ENCODE peak calls at places on chromosomes 7 and 10, in four cellular contexts. One of them, this sample, is unnamed.

GRCh38 chr10:112771733-112772132 is 178.3 kb upstream of the TCF7L2 start:
- DNase-seq in Caki2: no peak
- DNase-seq in lung: no peak
- DNase-seq in non-pigmented ciliary epithelial cell: no peak
- DNase-seq in this sample: no peak

GRCh38 chr10:88991161-88991899 is 732 bp downstream of the FAS start:
- DNase-seq in Caki2: peak; percentile 70
- DNase-seq in non-pigmented ciliary epithelial cell: no peak
- DNase-seq in lung: peak; percentile 68
- DNase-seq in this sample: peak; percentile 71

GRCh38 chr10:62623223-62623622 is 181.3 kb upstream of the ADO start:
- DNase-seq in lung: no peak
- DNase-seq in non-pigmented ciliary epithelial cell: no peak
- DNase-seq in Caki2: no peak
- DNase-seq in this sample: no peak

GRCh38 chr10:70672993-70673928 is 955 bp downstream of the ADAMTS14 start:
- DNase-seq in non-pigmented ciliary epithelial cell: no peak
- DNase-seq in lung: no peak
- DNase-seq in Caki2: no peak
- DNase-seq in this sample: peak; percentile 66

GRCh38 chr7:33711231-33712019 is 193.9 kb upstream of the BMPER start:
- DNase-seq in Caki2: no peak
- DNase-seq in lung: no peak
- DNase-seq in non-pigmented ciliary epithelial cell: no peak
- DNase-seq in this sample: no peak

GRCh38 chr7:158543401-158543680 is 44.3 kb downstream of the PTPRN2 start:
- DNase-seq in non-pigmented ciliary epithelial cell: no peak
- DNase-seq in lung: no peak
- DNase-seq in Caki2: no peak
- DNase-seq in this sample: no peak

GRCh38 chr10:70479161-70479531 is 579 bp downstream of the PALD1 start:
- DNase-seq in Caki2: no peak
- DNase-seq in lung: no peak
- DNase-seq in non-pigmented ciliary epithelial cell: no peak
- DNase-seq in this sample: no peak

GRCh38 chr7:76296743-76297740 is 5.4 kb upstream of the HSPB1 start:
- DNase-seq in non-pigmented ciliary epithelial cell: peak; percentile 85
- DNase-seq in Caki2: peak; percentile 46
- DNase-seq in lung: peak; percentile 74
- DNase-seq in this sample: peak; percentile 90

GRCh38 chr10:96310359-96310669 is 6.1 kb downstream of the DNTT start:
- DNase-seq in lung: no peak
- DNase-seq in Caki2: no peak
- DNase-seq in non-pigmented ciliary epithelial cell: no peak
- DNase-seq in this sample: no peak

GRCh38 chr7:16753932-16754571 is 497 bp downstream of the TSPAN13 start:
- DNase-seq in lung: peak; percentile 52
- DNase-seq in Caki2: peak; percentile 55
- DNase-seq in non-pigmented ciliary epithelial cell: no peak
- DNase-seq in this sample: no peak

GRCh38 chr10:121880842-121881423 is 46.9 kb downstream of the ATE1 start:
- DNase-seq in Caki2: no peak
- DNase-seq in non-pigmented ciliary epithelial cell: no peak
- DNase-seq in lung: no peak
- DNase-seq in this sample: peak; percentile 43

GRCh38 chr10:17961551-17962422 is 10.1 kb downstream of the SLC39A12 start:
- DNase-seq in Caki2: no peak
- DNase-seq in lung: no peak
- DNase-seq in non-pigmented ciliary epithelial cell: no peak
- DNase-seq in this sample: peak; percentile 3

GRCh38 chr7:99005776-99006175 is 127.4 kb downstream of the TRRAP start:
- DNase-seq in Caki2: no peak
- DNase-seq in lung: no peak
- DNase-seq in non-pigmented ciliary epithelial cell: no peak
- DNase-seq in this sample: no peak

GRCh38 chr10:62043493-62043938 is 142.0 kb downstream of the ARID5B start:
- DNase-seq in Caki2: peak; percentile 79
- DNase-seq in non-pigmented ciliary epithelial cell: no peak
- DNase-seq in lung: no peak
- DNase-seq in this sample: peak; percentile 100

GRCh38 chr7:137891016-137891655 is 44.4 kb upstream of the DGKI start:
- DNase-seq in non-pigmented ciliary epithelial cell: no peak
- DNase-seq in lung: no peak
- DNase-seq in Caki2: no peak
- DNase-seq in this sample: no peak

GRCh38 chr10:59287587-59287986 is 74.8 kb downstream of the FAM13C start:
- DNase-seq in lung: no peak
- DNase-seq in Caki2: no peak
- DNase-seq in non-pigmented ciliary epithelial cell: no peak
- DNase-seq in this sample: no peak

GRCh38 chr10:79322616-79323566 is 24.4 kb upstream of the PPIF start:
- DNase-seq in Caki2: no peak
- DNase-seq in non-pigmented ciliary epithelial cell: no peak
- DNase-seq in lung: peak; percentile 59
- DNase-seq in this sample: peak; percentile 68

GRCh38 chr7:159116581-159117339 is 27.9 kb downstream of the VIPR2 start:
- DNase-seq in non-pigmented ciliary epithelial cell: no peak
- DNase-seq in lung: no peak
- DNase-seq in Caki2: no peak
- DNase-seq in this sample: no peak

GRCh38 chr7:158025651-158026600 is 561.7 kb downstream of the PTPRN2 start:
- DNase-seq in Caki2: no peak
- DNase-seq in lung: no peak
- DNase-seq in non-pigmented ciliary epithelial cell: no peak
- DNase-seq in this sample: no peak

GRCh38 chr7:86453454-86453853 is 190.3 kb upstream of the GRM3 start:
- DNase-seq in non-pigmented ciliary epithelial cell: no peak
- DNase-seq in Caki2: no peak
- DNase-seq in lung: no peak
- DNase-seq in this sample: no peak

GRCh38 chr10:5283305-5284158 is 81.2 kb upstream of the UCN3 start:
- DNase-seq in lung: peak; percentile 65
- DNase-seq in non-pigmented ciliary epithelial cell: no peak
- DNase-seq in Caki2: peak; percentile 91
- DNase-seq in this sample: peak; percentile 73

GRCh38 chr7:109950256-109950655 is 1140.7 kb upstream of the LRRN3 start:
- DNase-seq in Caki2: peak; percentile 35
- DNase-seq in non-pigmented ciliary epithelial cell: no peak
- DNase-seq in lung: no peak
- DNase-seq in this sample: peak; percentile 65

This sample was measured in renal cortical epithelial cell.